ENCODE peak calls at places on chromosomes 6 and 20, in six cellular contexts. C is sciatic nerve, S is kidney glomerular epithelial cell, K is PC-3, J is HT1080, W is kidney tubule cell. N is an unnamed sample.

GRCh38 chr20:52432740-52433139 is 241.2 kb upstream of the ZFP64 start:
- DNase-seq in C (no peak), S (no peak), K (no peak), J (no peak), W (no peak), N (no peak)

GRCh38 chr20:44091026-44091425 is 96.0 kb downstream of the JPH2 start:
- DNase-seq in C (peak; percentile 27), S (no peak), K (no peak), J (no peak), W (no peak), N (no peak)

GRCh38 chr6:80366721-80367120 is 260.2 kb downstream of the BCKDHB start:
- DNase-seq in C (no peak), S (no peak), K (no peak), J (peak; percentile 42), W (peak; percentile 41), N (no peak)

GRCh38 chr20:38692436-38693411 is 31.6 kb upstream of the SLC32A1 start:
- DNase-seq in C (peak; percentile 65), S (peak; percentile 66), K (peak; percentile 80), J (peak; percentile 17), W (peak; percentile 62), N (no peak)

GRCh38 chr6:29943053-29943966 is 978 bp downstream of the HLA-A start:
- DNase-seq in C (no peak), S (no peak), K (no peak), J (no peak), W (no peak), N (no peak)

GRCh38 chr6:106116125-106116524 is 30.0 kb downstream of the PRDM1 start:
- DNase-seq in C (no peak), S (no peak), K (peak; percentile 62), J (no peak), W (no peak), N (no peak)

GRCh38 chr6:151807513-151808330 is at the start of gene ESR1:
- DNase-seq in C (peak; percentile 68), S (no peak), K (peak; percentile 46), J (no peak), W (no peak), N (no peak)

GRCh38 chr20:46400253-46400652 is 6.2 kb downstream of the ELMO2 start:
- DNase-seq in C (no peak), S (peak; percentile 33), K (no peak), J (peak; percentile 37), W (no peak), N (no peak)

GRCh38 chr20:53243152-53243551 is 271.0 kb downstream of the TSHZ2 start:
- DNase-seq in C (no peak), S (no peak), K (no peak), J (no peak), W (no peak), N (no peak)

GRCh38 chr20:45337367-45338120 is 10.7 kb downstream of the SDC4 start:
- DNase-seq in C (no peak), S (peak; percentile 94), K (peak; percentile 78), J (peak; percentile 81), W (peak; percentile 97), N (peak; percentile 88)

GRCh38 chr6:160462551-160463109 is 114.5 kb downstream of the SLC22A3 start:
- DNase-seq in C (no peak), S (peak; percentile 72), K (peak; percentile 85), J (peak; percentile 96), W (peak; percentile 85), N (no peak)

GRCh38 chr6:170134077-170135040 is 156.5 kb downstream of the DLL1 start:
- DNase-seq in C (peak; percentile 57), S (no peak), K (no peak), J (no peak), W (no peak), N (peak; percentile 65)

GRCh38 chr6:53107091-53107490 is 41.5 kb downstream of the GCM1 start:
- DNase-seq in C (no peak), S (peak; percentile 64), K (peak; percentile 59), J (peak; percentile 11), W (peak; percentile 94), N (no peak)

GRCh38 chr20:36744764-36745191 is 1.1 kb downstream of the NDRG3 start:
- DNase-seq in C (no peak), S (no peak), K (peak; percentile 68), J (peak; percentile 18), W (peak; percentile 50), N (peak; percentile 85)

GRCh38 chr6:26284537-26285142 is 80.4 kb upstream of the BTN3A2 start:
- DNase-seq in C (peak; percentile 77), S (peak; percentile 32), K (peak; percentile 66), J (no peak), W (peak; percentile 65), N (peak; percentile 78)

GRCh38 chr20:52016022-52016421 is 175.6 kb downstream of the ZFP64 start:
- DNase-seq in C (no peak), S (no peak), K (no peak), J (no peak), W (no peak), N (no peak)

GRCh38 chr6:84549912-84550311 is 214.5 kb downstream of the TBX18 start:
- DNase-seq in C (no peak), S (no peak), K (peak; percentile 12), J (no peak), W (no peak), N (no peak)

GRCh38 chr20:11822116-11822794 is 95.4 kb upstream of the BTBD3 start:
- DNase-seq in C (no peak), S (no peak), K (no peak), J (no peak), W (no peak), N (no peak)

GRCh38 chr6:74879234-74879633 is 326.6 kb downstream of the COL12A1 start:
- DNase-seq in C (no peak), S (peak; percentile 9), K (peak; percentile 31), J (peak; percentile 27), W (peak; percentile 44), N (no peak)

GRCh38 chr6:14255916-14256315 is 138.3 kb downstream of the CD83 start:
- DNase-seq in C (no peak), S (no peak), K (no peak), J (no peak), W (no peak), N (no peak)

GRCh38 chr6:7978736-7979135 is 68.1 kb upstream of the TXNDC5 start:
- DNase-seq in C (no peak), S (peak; percentile 58), K (no peak), J (no peak), W (peak; percentile 75), N (no peak)

GRCh38 chr6:87357479-87358196 is 13.0 kb downstream of the C6orf163 start:
- DNase-seq in C (no peak), S (no peak), K (no peak), J (no peak), W (no peak), N (no peak)

GRCh38 chr6:56241106-56241812 is 6.1 kb downstream of the COL21A1 start:
- DNase-seq in C (no peak), S (no peak), K (no peak), J (no peak), W (no peak), N (no peak)

GRCh38 chr20:50321797-50322480 is 131.3 kb downstream of the CEBPB start:
- DNase-seq in C (no peak), S (peak; percentile 68), K (no peak), J (no peak), W (no peak), N (no peak)

GRCh38 chr6:4971851-4972250 is 32.0 kb downstream of the RPP40 start:
- DNase-seq in C (no peak), S (no peak), K (no peak), J (no peak), W (no peak), N (peak; percentile 53)

GRCh38 chr6:137754366-137754765 is 112.7 kb upstream of the TNFAIP3 start:
- DNase-seq in C (no peak), S (no peak), K (no peak), J (no peak), W (no peak), N (no peak)

GRCh38 chr20:46131396-46131795 is 13.3 kb downstream of the CD40 start:
- DNase-seq in C (no peak), S (no peak), K (no peak), J (no peak), W (no peak), N (no peak)